ENCODE peak calls at places on chromosomes 1 and 21, in six cellular contexts. One of them, this sample, is unnamed.

GRCh38 chr1:176379626-176380339 is 83.2 kb upstream of the PAPPA2 start:
- DNase-seq in NB4: peak
- DNase-seq in mucosa of descending colon: no peak
- DNase-seq in activated CD4-positive, alpha-beta T cell treated with anti-CD3 and anti-CD28 coated beads, Interleukin-2, amount 50 U/mL, for 24 hours: no peak
- DNase-seq in mucosa of gallbladder: no peak
- DNase-seq in SHP77: no peak
- DNase-seq in this sample: no peak

GRCh38 chr1:89855413-89856123 is 34.7 kb downstream of the LRRC8D start:
- DNase-seq in NB4: no peak
- DNase-seq in activated CD4-positive, alpha-beta T cell treated with anti-CD3 and anti-CD28 coated beads, Interleukin-2, amount 50 U/mL, for 24 hours: no peak
- DNase-seq in mucosa of gallbladder: no peak
- DNase-seq in mucosa of descending colon: no peak
- DNase-seq in SHP77: no peak
- DNase-seq in this sample: no peak

GRCh38 chr1:206955476-206956312 is 9.4 kb upstream of the PIGR start:
- DNase-seq in mucosa of descending colon: peak
- DNase-seq in activated CD4-positive, alpha-beta T cell treated with anti-CD3 and anti-CD28 coated beads, Interleukin-2, amount 50 U/mL, for 24 hours: no peak
- DNase-seq in mucosa of gallbladder: no peak
- DNase-seq in SHP77: no peak
- DNase-seq in NB4: no peak
- DNase-seq in this sample: peak

GRCh38 chr1:67308136-67308535 is 463 bp downstream of the IL12RB2 start:
- DNase-seq in NB4: no peak
- DNase-seq in activated CD4-positive, alpha-beta T cell treated with anti-CD3 and anti-CD28 coated beads, Interleukin-2, amount 50 U/mL, for 24 hours: peak
- DNase-seq in mucosa of descending colon: no peak
- DNase-seq in mucosa of gallbladder: no peak
- DNase-seq in SHP77: no peak
- DNase-seq in this sample: no peak

GRCh38 chr1:61452354-61452990 is 272.5 kb downstream of the TM2D1 start:
- DNase-seq in NB4: no peak
- DNase-seq in SHP77: no peak
- DNase-seq in mucosa of descending colon: no peak
- DNase-seq in activated CD4-positive, alpha-beta T cell treated with anti-CD3 and anti-CD28 coated beads, Interleukin-2, amount 50 U/mL, for 24 hours: no peak
- DNase-seq in mucosa of gallbladder: no peak
- DNase-seq in this sample: no peak

GRCh38 chr1:111654839-111655238 is 35.2 kb downstream of the RAP1A start:
- DNase-seq in NB4: no peak
- DNase-seq in mucosa of gallbladder: no peak
- DNase-seq in SHP77: no peak
- DNase-seq in mucosa of descending colon: no peak
- DNase-seq in activated CD4-positive, alpha-beta T cell treated with anti-CD3 and anti-CD28 coated beads, Interleukin-2, amount 50 U/mL, for 24 hours: no peak
- DNase-seq in this sample: no peak

GRCh38 chr1:185152187-185152767 is 4.5 kb downstream of the TRMT1L start:
- DNase-seq in mucosa of gallbladder: no peak
- DNase-seq in SHP77: no peak
- DNase-seq in mucosa of descending colon: no peak
- DNase-seq in activated CD4-positive, alpha-beta T cell treated with anti-CD3 and anti-CD28 coated beads, Interleukin-2, amount 50 U/mL, for 24 hours: no peak
- DNase-seq in NB4: peak
- DNase-seq in this sample: no peak

GRCh38 chr1:203901581-203901980 is 40.2 kb downstream of the SNRPE start:
- DNase-seq in mucosa of descending colon: no peak
- DNase-seq in activated CD4-positive, alpha-beta T cell treated with anti-CD3 and anti-CD28 coated beads, Interleukin-2, amount 50 U/mL, for 24 hours: no peak
- DNase-seq in NB4: no peak
- DNase-seq in SHP77: no peak
- DNase-seq in mucosa of gallbladder: no peak
- DNase-seq in this sample: no peak

GRCh38 chr1:151510957-151511635 is at the start of gene CGN:
- DNase-seq in mucosa of descending colon: peak
- DNase-seq in activated CD4-positive, alpha-beta T cell treated with anti-CD3 and anti-CD28 coated beads, Interleukin-2, amount 50 U/mL, for 24 hours: peak
- DNase-seq in SHP77: peak
- DNase-seq in mucosa of gallbladder: peak
- DNase-seq in NB4: peak
- DNase-seq in this sample: peak

GRCh38 chr1:233121947-233122559 is 171.6 kb downstream of the NTPCR start:
- DNase-seq in SHP77: no peak
- DNase-seq in activated CD4-positive, alpha-beta T cell treated with anti-CD3 and anti-CD28 coated beads, Interleukin-2, amount 50 U/mL, for 24 hours: no peak
- DNase-seq in mucosa of descending colon: no peak
- DNase-seq in mucosa of gallbladder: no peak
- DNase-seq in NB4: no peak
- DNase-seq in this sample: no peak

GRCh38 chr21:36615274-36615964 is 83.5 kb upstream of the SIM2 start:
- DNase-seq in mucosa of descending colon: no peak
- DNase-seq in activated CD4-positive, alpha-beta T cell treated with anti-CD3 and anti-CD28 coated beads, Interleukin-2, amount 50 U/mL, for 24 hours: no peak
- DNase-seq in NB4: no peak
- DNase-seq in mucosa of gallbladder: no peak
- DNase-seq in SHP77: no peak
- DNase-seq in this sample: no peak

GRCh38 chr1:27351541-27352107 is 9.8 kb downstream of the SYTL1 start:
- DNase-seq in activated CD4-positive, alpha-beta T cell treated with anti-CD3 and anti-CD28 coated beads, Interleukin-2, amount 50 U/mL, for 24 hours: no peak
- DNase-seq in NB4: no peak
- DNase-seq in SHP77: no peak
- DNase-seq in mucosa of descending colon: no peak
- DNase-seq in mucosa of gallbladder: no peak
- DNase-seq in this sample: no peak

GRCh38 chr1:92441316-92442311 is 45.1 kb downstream of the GFI1 start:
- DNase-seq in activated CD4-positive, alpha-beta T cell treated with anti-CD3 and anti-CD28 coated beads, Interleukin-2, amount 50 U/mL, for 24 hours: no peak
- DNase-seq in mucosa of descending colon: peak
- DNase-seq in SHP77: peak
- DNase-seq in mucosa of gallbladder: peak
- DNase-seq in NB4: no peak
- DNase-seq in this sample: no peak

GRCh38 chr1:27992271-27992670 is 32.5 kb downstream of the XKR8 start:
- DNase-seq in NB4: peak
- DNase-seq in mucosa of gallbladder: no peak
- DNase-seq in activated CD4-positive, alpha-beta T cell treated with anti-CD3 and anti-CD28 coated beads, Interleukin-2, amount 50 U/mL, for 24 hours: peak
- DNase-seq in mucosa of descending colon: peak
- DNase-seq in SHP77: no peak
- DNase-seq in this sample: no peak

GRCh38 chr1:226629210-226629895 is 80.8 kb downstream of the STUM start:
- DNase-seq in mucosa of descending colon: no peak
- DNase-seq in activated CD4-positive, alpha-beta T cell treated with anti-CD3 and anti-CD28 coated beads, Interleukin-2, amount 50 U/mL, for 24 hours: no peak
- DNase-seq in SHP77: no peak
- DNase-seq in mucosa of gallbladder: no peak
- DNase-seq in NB4: no peak
- DNase-seq in this sample: no peak

GRCh38 chr1:206895320-206895719 is 1.9 kb upstream of the IL24 start:
- DNase-seq in SHP77: no peak
- DNase-seq in mucosa of descending colon: no peak
- DNase-seq in mucosa of gallbladder: no peak
- DNase-seq in NB4: no peak
- DNase-seq in activated CD4-positive, alpha-beta T cell treated with anti-CD3 and anti-CD28 coated beads, Interleukin-2, amount 50 U/mL, for 24 hours: no peak
- DNase-seq in this sample: peak

GRCh38 chr21:33265664-33266049 is 510 bp upstream of the IL10RB start:
- DNase-seq in SHP77: peak
- DNase-seq in mucosa of descending colon: peak
- DNase-seq in NB4: peak
- DNase-seq in mucosa of gallbladder: peak
- DNase-seq in activated CD4-positive, alpha-beta T cell treated with anti-CD3 and anti-CD28 coated beads, Interleukin-2, amount 50 U/mL, for 24 hours: no peak
- DNase-seq in this sample: no peak

GRCh38 chr1:71462247-71462646 is 381.4 kb upstream of the ZRANB2 start:
- DNase-seq in NB4: no peak
- DNase-seq in activated CD4-positive, alpha-beta T cell treated with anti-CD3 and anti-CD28 coated beads, Interleukin-2, amount 50 U/mL, for 24 hours: no peak
- DNase-seq in SHP77: no peak
- DNase-seq in mucosa of gallbladder: no peak
- DNase-seq in mucosa of descending colon: no peak
- DNase-seq in this sample: no peak

GRCh38 chr21:20994790-20995189 is 3.4 kb upstream of the NCAM2 start:
- DNase-seq in activated CD4-positive, alpha-beta T cell treated with anti-CD3 and anti-CD28 coated beads, Interleukin-2, amount 50 U/mL, for 24 hours: no peak
- DNase-seq in mucosa of descending colon: no peak
- DNase-seq in NB4: no peak
- DNase-seq in SHP77: no peak
- DNase-seq in mucosa of gallbladder: no peak
- DNase-seq in this sample: no peak

GRCh38 chr1:162772571-162773154 is 17.8 kb upstream of the HSD17B7 start:
- DNase-seq in activated CD4-positive, alpha-beta T cell treated with anti-CD3 and anti-CD28 coated beads, Interleukin-2, amount 50 U/mL, for 24 hours: no peak
- DNase-seq in mucosa of descending colon: no peak
- DNase-seq in NB4: no peak
- DNase-seq in mucosa of gallbladder: no peak
- DNase-seq in SHP77: no peak
- DNase-seq in this sample: no peak

GRCh38 chr21:44840771-44841170 is 22.9 kb upstream of the SUMO3 start:
- DNase-seq in activated CD4-positive, alpha-beta T cell treated with anti-CD3 and anti-CD28 coated beads, Interleukin-2, amount 50 U/mL, for 24 hours: no peak
- DNase-seq in mucosa of gallbladder: no peak
- DNase-seq in NB4: no peak
- DNase-seq in mucosa of descending colon: no peak
- DNase-seq in SHP77: no peak
- DNase-seq in this sample: no peak

GRCh38 chr1:245232936-245233335 is 78.2 kb downstream of the KIF26B start:
- DNase-seq in NB4: no peak
- DNase-seq in SHP77: no peak
- DNase-seq in mucosa of gallbladder: no peak
- DNase-seq in mucosa of descending colon: no peak
- DNase-seq in activated CD4-positive, alpha-beta T cell treated with anti-CD3 and anti-CD28 coated beads, Interleukin-2, amount 50 U/mL, for 24 hours: no peak
- DNase-seq in this sample: no peak

GRCh38 chr1:111967067-111967690 is 22.3 kb downstream of the KCND3 start:
- DNase-seq in SHP77: no peak
- DNase-seq in mucosa of descending colon: no peak
- DNase-seq in mucosa of gallbladder: no peak
- DNase-seq in NB4: no peak
- DNase-seq in activated CD4-positive, alpha-beta T cell treated with anti-CD3 and anti-CD28 coated beads, Interleukin-2, amount 50 U/mL, for 24 hours: no peak
- DNase-seq in this sample: peak

GRCh38 chr1:244316407-244316806 is 135.3 kb downstream of the ADSS2 start:
- DNase-seq in mucosa of descending colon: no peak
- DNase-seq in mucosa of gallbladder: no peak
- DNase-seq in SHP77: no peak
- DNase-seq in NB4: no peak
- DNase-seq in activated CD4-positive, alpha-beta T cell treated with anti-CD3 and anti-CD28 coated beads, Interleukin-2, amount 50 U/mL, for 24 hours: no peak
- DNase-seq in this sample: no peak

GRCh38 chr1:31788138-31788824 is 24.1 kb upstream of the ADGRB2 start:
- DNase-seq in NB4: peak
- DNase-seq in activated CD4-positive, alpha-beta T cell treated with anti-CD3 and anti-CD28 coated beads, Interleukin-2, amount 50 U/mL, for 24 hours: peak
- DNase-seq in mucosa of descending colon: peak
- DNase-seq in mucosa of gallbladder: peak
- DNase-seq in SHP77: peak
- DNase-seq in this sample: peak

GRCh38 chr21:32748529-32748928 is 20.7 kb upstream of the SYNJ1 start:
- DNase-seq in SHP77: no peak
- DNase-seq in mucosa of gallbladder: no peak
- DNase-seq in mucosa of descending colon: no peak
- DNase-seq in activated CD4-positive, alpha-beta T cell treated with anti-CD3 and anti-CD28 coated beads, Interleukin-2, amount 50 U/mL, for 24 hours: no peak
- DNase-seq in NB4: no peak
- DNase-seq in this sample: no peak

GRCh38 chr21:42111470-42111743 is 40.3 kb downstream of the UMODL1 start:
- DNase-seq in activated CD4-positive, alpha-beta T cell treated with anti-CD3 and anti-CD28 coated beads, Interleukin-2, amount 50 U/mL, for 24 hours: no peak
- DNase-seq in NB4: no peak
- DNase-seq in mucosa of descending colon: no peak
- DNase-seq in SHP77: no peak
- DNase-seq in mucosa of gallbladder: no peak
- DNase-seq in this sample: no peak

GRCh38 chr1:916173-917075 is 7.3 kb upstream of the SAMD11 start:
- DNase-seq in mucosa of descending colon: no peak
- DNase-seq in mucosa of gallbladder: no peak
- DNase-seq in activated CD4-positive, alpha-beta T cell treated with anti-CD3 and anti-CD28 coated beads, Interleukin-2, amount 50 U/mL, for 24 hours: no peak
- DNase-seq in SHP77: no peak
- DNase-seq in NB4: peak
- DNase-seq in this sample: no peak

GRCh38 chr21:42245348-42246185 is 26.6 kb downstream of the ABCG1 start:
- DNase-seq in mucosa of descending colon: no peak
- DNase-seq in activated CD4-positive, alpha-beta T cell treated with anti-CD3 and anti-CD28 coated beads, Interleukin-2, amount 50 U/mL, for 24 hours: no peak
- DNase-seq in NB4: no peak
- DNase-seq in mucosa of gallbladder: no peak
- DNase-seq in SHP77: no peak
- DNase-seq in this sample: no peak

GRCh38 chr1:152111515-152111968 is 3.7 kb downstream of the TCHH start:
- DNase-seq in activated CD4-positive, alpha-beta T cell treated with anti-CD3 and anti-CD28 coated beads, Interleukin-2, amount 50 U/mL, for 24 hours: no peak
- DNase-seq in NB4: no peak
- DNase-seq in mucosa of gallbladder: no peak
- DNase-seq in mucosa of descending colon: peak
- DNase-seq in SHP77: no peak
- DNase-seq in this sample: peak

GRCh38 chr1:221289103-221289502 is 409.9 kb downstream of the HLX start:
- DNase-seq in activated CD4-positive, alpha-beta T cell treated with anti-CD3 and anti-CD28 coated beads, Interleukin-2, amount 50 U/mL, for 24 hours: no peak
- DNase-seq in SHP77: peak
- DNase-seq in NB4: no peak
- DNase-seq in mucosa of gallbladder: no peak
- DNase-seq in mucosa of descending colon: no peak
- DNase-seq in this sample: no peak

GRCh38 chr1:66256629-66257575 is 277.1 kb upstream of the SGIP1 start:
- DNase-seq in mucosa of descending colon: no peak
- DNase-seq in activated CD4-positive, alpha-beta T cell treated with anti-CD3 and anti-CD28 coated beads, Interleukin-2, amount 50 U/mL, for 24 hours: no peak
- DNase-seq in mucosa of gallbladder: no peak
- DNase-seq in SHP77: no peak
- DNase-seq in NB4: no peak
- DNase-seq in this sample: no peak

GRCh38 chr21:36504067-36505058 is 24.4 kb upstream of the CLDN14 start:
- DNase-seq in mucosa of gallbladder: peak
- DNase-seq in mucosa of descending colon: peak
- DNase-seq in activated CD4-positive, alpha-beta T cell treated with anti-CD3 and anti-CD28 coated beads, Interleukin-2, amount 50 U/mL, for 24 hours: no peak
- DNase-seq in SHP77: no peak
- DNase-seq in NB4: peak
- DNase-seq in this sample: no peak

GRCh38 chr21:45138199-45139002 is 64.0 kb downstream of the ADARB1 start:
- DNase-seq in activated CD4-positive, alpha-beta T cell treated with anti-CD3 and anti-CD28 coated beads, Interleukin-2, amount 50 U/mL, for 24 hours: peak
- DNase-seq in mucosa of descending colon: peak
- DNase-seq in mucosa of gallbladder: peak
- DNase-seq in NB4: peak
- DNase-seq in SHP77: peak
- DNase-seq in this sample: no peak

GRCh38 chr1:54378157-54378883 is 27.9 kb downstream of the SSBP3 start:
- DNase-seq in SHP77: no peak
- DNase-seq in mucosa of descending colon: no peak
- DNase-seq in mucosa of gallbladder: no peak
- DNase-seq in NB4: no peak
- DNase-seq in activated CD4-positive, alpha-beta T cell treated with anti-CD3 and anti-CD28 coated beads, Interleukin-2, amount 50 U/mL, for 24 hours: no peak
- DNase-seq in this sample: no peak

GRCh38 chr1:39086386-39087108 is 60.4 kb downstream of the NDUFS5 start:
- DNase-seq in mucosa of descending colon: no peak
- DNase-seq in NB4: peak
- DNase-seq in mucosa of gallbladder: no peak
- DNase-seq in SHP77: no peak
- DNase-seq in activated CD4-positive, alpha-beta T cell treated with anti-CD3 and anti-CD28 coated beads, Interleukin-2, amount 50 U/mL, for 24 hours: no peak
- DNase-seq in this sample: no peak

GRCh38 chr1:153231363-153231762 is 14.0 kb downstream of the PRR9 start:
- DNase-seq in mucosa of descending colon: peak
- DNase-seq in activated CD4-positive, alpha-beta T cell treated with anti-CD3 and anti-CD28 coated beads, Interleukin-2, amount 50 U/mL, for 24 hours: no peak
- DNase-seq in NB4: no peak
- DNase-seq in mucosa of gallbladder: no peak
- DNase-seq in SHP77: no peak
- DNase-seq in this sample: no peak